ENCODE peak calls at places on chromosome 5, in ten cellular contexts. K, J, E, L, V, N, C, U, X and F are unnamed samples.

GRCh38 chr5:172713113-172713808 is 57.7 kb downstream of the DUSP1 start:
- DNase-seq in E (peak; percentile 39), U (peak; percentile 29), C (peak; percentile 73), K (peak; percentile 81), V (no peak), N (no peak), L (peak; percentile 60), X (no peak), J (no peak), F (peak; percentile 62)

GRCh38 chr5:67301285-67301904 is 104.8 kb upstream of the CD180 start:
- DNase-seq in K (no peak), U (peak; percentile 87), N (peak; percentile 94), J (peak; percentile 98), X (peak; percentile 82), C (no peak), L (no peak), V (no peak), E (peak; percentile 98), F (peak; percentile 38)

GRCh38 chr5:65811895-65812294 is 89.9 kb downstream of the NLN start:
- DNase-seq in N (no peak), C (no peak), E (no peak), L (no peak), V (peak; percentile 89), X (no peak), K (no peak), U (no peak), J (no peak), F (peak; percentile 39)

GRCh38 chr5:99320461-99320860 is 391.7 kb upstream of the CHD1 start:
- DNase-seq in C (no peak), J (no peak), L (no peak), E (no peak), U (no peak), N (peak; percentile 26), V (no peak), K (no peak), X (no peak), F (peak; percentile 31)

GRCh38 chr5:122156724-122157325 is 27.5 kb downstream of the ZNF474 start:
- DNase-seq in V (no peak), K (no peak), J (peak; percentile 71), L (no peak), N (no peak), X (peak; percentile 69), E (peak; percentile 73), C (no peak), U (peak; percentile 77), F (no peak)

GRCh38 chr5:67095346-67095871 is 101.2 kb downstream of the CD180 start:
- DNase-seq in C (no peak), X (no peak), J (peak; percentile 60), V (no peak), N (peak; percentile 92), K (no peak), U (peak; percentile 60), E (peak; percentile 77), L (no peak), F (peak; percentile 63)

GRCh38 chr5:37889612-37890317 is 49.9 kb upstream of the GDNF start:
- DNase-seq in X (peak; percentile 88), K (no peak), L (no peak), V (no peak), C (no peak), E (no peak), U (peak; percentile 84), J (peak; percentile 93), N (no peak), F (no peak)

GRCh38 chr5:57950616-57951228 is 468.1 kb upstream of the ACTBL2 start:
- DNase-seq in N (no peak), E (no peak), K (no peak), V (no peak), J (no peak), L (no peak), X (no peak), U (no peak), C (no peak), F (no peak)

GRCh38 chr5:173565491-173566038 is 50.9 kb downstream of the BOD1 start:
- DNase-seq in K (no peak), V (no peak), L (no peak), N (no peak), U (no peak), J (no peak), E (no peak), X (no peak), C (no peak), F (no peak)

GRCh38 chr5:159353661-159354252 is 23.5 kb upstream of the IL12B start:
- DNase-seq in U (peak; percentile 70), K (no peak), X (no peak), V (no peak), L (no peak), J (no peak), N (no peak), E (no peak), C (no peak), F (no peak)

GRCh38 chr5:171739246-171739645 is 46.4 kb upstream of the SMIM23 start:
- DNase-seq in N (no peak), V (no peak), L (no peak), C (no peak), X (no peak), E (no peak), K (no peak), U (no peak), J (no peak), F (no peak)

GRCh38 chr5:52605992-52606321 is 181.8 kb upstream of the ITGA1 start:
- DNase-seq in J (no peak), X (no peak), K (no peak), E (no peak), L (no peak), U (no peak), C (no peak), V (no peak), N (no peak), F (no peak)

GRCh38 chr5:77843570-77844407 is 67.7 kb upstream of the TBCA start:
- DNase-seq in E (no peak), J (no peak), V (no peak), N (no peak), X (no peak), C (no peak), K (no peak), U (no peak), L (no peak), F (no peak)

GRCh38 chr5:113806250-113806649 is 292.8 kb downstream of the YTHDC2 start:
- DNase-seq in V (no peak), C (no peak), X (peak; percentile 32), U (peak; percentile 28), E (peak; percentile 43), L (no peak), N (no peak), J (peak; percentile 3), K (no peak), F (no peak)

GRCh38 chr5:16934669-16935068 is 1.4 kb downstream of the MYO10 start:
- DNase-seq in J (peak; percentile 37), E (peak; percentile 42), V (no peak), L (no peak), C (no peak), N (no peak), U (peak; percentile 61), K (no peak), X (peak; percentile 51), F (no peak)

GRCh38 chr5:60487885-60488425 is 212.0 kb downstream of the DEPDC1B start:
- DNase-seq in C (no peak), K (no peak), L (no peak), X (no peak), E (no peak), N (no peak), V (peak; percentile 63), U (no peak), J (no peak), F (peak; percentile 74)

GRCh38 chr5:138716456-138716924 is 36.7 kb upstream of the CTNNA1 start:
- DNase-seq in E (peak; percentile 39), X (no peak), L (no peak), J (no peak), V (peak; percentile 83), U (peak; percentile 29), N (no peak), C (no peak), K (no peak), F (no peak)

GRCh38 chr5:78518365-78519197 is 130.0 kb downstream of the LHFPL2 start:
- DNase-seq in E (peak; percentile 94), L (no peak), N (peak; percentile 68), U (peak; percentile 91), J (peak; percentile 80), V (peak; percentile 78), C (no peak), X (peak; percentile 87), K (no peak), F (peak; percentile 46)